ENCODE peak calls at places on chromosome 18, in seven cellular contexts. W is nephron progenitor cell, G is A172, C is hippocampal formation, D is fibroblast of pulmonary artery, Q is skeletal muscle cell, X is adrenal gland. N is an unnamed sample.

GRCh38 chr18:57446322-57446721 is 11.1 kb downstream of the ONECUT2 start:
- DNase-seq in D (peak), W (peak), X (no peak), C (peak), G (peak), Q (no peak), N (no peak)

GRCh38 chr18:74256190-74256589 is 35.6 kb downstream of the CYB5A start:
- DNase-seq in G (no peak), C (no peak), D (no peak), Q (no peak), W (no peak), X (no peak), N (no peak)

GRCh38 chr18:66495844-66496243 is 108.0 kb downstream of the CDH19 start:
- DNase-seq in C (peak), Q (no peak), G (peak), W (peak), X (peak), D (peak), N (peak)

GRCh38 chr18:4450065-4450676 is 4.9 kb downstream of the DLGAP1 start:
- DNase-seq in D (no peak), X (no peak), C (no peak), G (no peak), W (no peak), Q (no peak), N (no peak)

GRCh38 chr18:77151791-77152517 is 19.4 kb upstream of the MBP start:
- DNase-seq in Q (no peak), D (no peak), X (no peak), C (no peak), W (no peak), G (no peak), N (no peak)

GRCh38 chr18:54251606-54252400 is 17.5 kb upstream of the POLI start:
- DNase-seq in W (no peak), X (no peak), Q (no peak), D (no peak), G (no peak), C (no peak), N (no peak)

GRCh38 chr18:4455113-4455811 is at the start of gene DLGAP1:
- DNase-seq in X (peak), Q (no peak), W (peak), C (no peak), D (peak), G (no peak), N (no peak)

GRCh38 chr18:35072616-35073015 is 31.4 kb downstream of the MAPRE2 start:
- DNase-seq in Q (no peak), C (no peak), W (no peak), D (no peak), X (no peak), G (no peak), N (no peak)

GRCh38 chr18:37380546-37381110 is 185.0 kb downstream of the CELF4 start:
- DNase-seq in X (no peak), G (no peak), D (no peak), Q (no peak), C (no peak), W (no peak), N (no peak)

GRCh38 chr18:35641916-35642315 is 60.4 kb downstream of the GALNT1 start:
- DNase-seq in D (peak), C (no peak), Q (no peak), X (no peak), G (no peak), W (no peak), N (no peak)

GRCh38 chr18:78770149-78771139 is 209.2 kb upstream of the SALL3 start:
- DNase-seq in X (no peak), C (no peak), G (no peak), D (no peak), Q (no peak), W (peak), N (no peak)

N was measured in caudate nucleus.